ENCODE peak calls at places on chromosomes 13 and 19, in five cellular contexts. G is SK-N-SH, S is transverse colon, Z is esophagus muscularis mucosa, O is tibial nerve. A is an unnamed sample.

GRCh38 chr19:41421973-41422372 is 5.2 kb downstream of the B3GNT8 start:
- DNase-seq in Z (no peak), O (no peak), G (no peak), S (no peak), A (no peak)

GRCh38 chr13:47859129-47859528 is 141.9 kb downstream of the SUCLA2 start:
- DNase-seq in O (no peak), G (no peak), S (no peak), Z (no peak), A (no peak)

GRCh38 chr19:45163751-45164150 is 3.0 kb upstream of the NKPD1 start:
- DNase-seq in S (no peak), O (no peak), G (no peak), Z (no peak), A (no peak)

GRCh38 chr13:24252136-24252535 is 57.2 kb upstream of the C1QTNF9 start:
- DNase-seq in S (no peak), G (no peak), Z (no peak), O (no peak), A (no peak)

GRCh38 chr19:16380943-16381755 is 56.5 kb downstream of the KLF2 start:
- DNase-seq in O (no peak), S (no peak), G (no peak), Z (no peak), A (no peak)

GRCh38 chr13:46386996-46387851 is at the start of gene RUBCNL:
- DNase-seq in G (peak; percentile 74), O (no peak), S (peak; percentile 78), Z (no peak), A (peak; percentile 33)

GRCh38 chr19:2479556-2480194 is 3.7 kb downstream of the GADD45B start:
- DNase-seq in S (no peak), Z (no peak), G (no peak), O (no peak), A (no peak)

GRCh38 chr19:6718741-6719539 is 1.5 kb downstream of the C3 start:
- DNase-seq in S (no peak), O (no peak), G (peak; percentile 75), Z (no peak), A (peak; percentile 66)

GRCh38 chr19:55258476-55258827 is 365 bp downstream of the PPP6R1 start:
- DNase-seq in G (peak; percentile 87), O (no peak), S (no peak), Z (no peak), A (peak; percentile 91)

GRCh38 chr13:104140557-104140956 is 1074.3 kb upstream of the SLC10A2 start:
- DNase-seq in O (no peak), Z (no peak), S (no peak), G (no peak), A (no peak)

GRCh38 chr19:34962281-34962944 is 1.6 kb downstream of the ZNF792 start:
- DNase-seq in G (peak; percentile 72), S (no peak), Z (no peak), O (no peak), A (no peak)

GRCh38 chr13:38462605-38463004 is 113.0 kb downstream of the UFM1 start:
- DNase-seq in S (no peak), Z (no peak), G (no peak), O (no peak), A (no peak)

GRCh38 chr19:19021115-19021514 is 12.2 kb downstream of the SUGP2 start:
- DNase-seq in S (no peak), G (no peak), O (no peak), Z (no peak), A (no peak)

GRCh38 chr13:48161530-48162179 is 66.8 kb upstream of the MED4 start:
- DNase-seq in G (no peak), Z (no peak), S (peak; percentile 26), O (peak; percentile 29), A (peak; percentile 85)

GRCh38 chr19:1247747-1248453 is 483 bp upstream of the MIDN start:
- DNase-seq in S (peak; percentile 82), Z (no peak), G (peak; percentile 60), O (no peak), A (peak; percentile 87)

GRCh38 chr13:73334459-73334858 is 275.7 kb downstream of the KLF5 start:
- DNase-seq in O (no peak), G (no peak), S (no peak), Z (no peak), A (no peak)

GRCh38 chr19:18300930-18301717 is 19.7 kb upstream of the JUND start:
- DNase-seq in G (no peak), O (peak; percentile 58), S (peak; percentile 79), Z (no peak), A (peak; percentile 86)

GRCh38 chr19:11541238-11541637 is 2.6 kb downstream of the CNN1 start:
- DNase-seq in O (no peak), G (no peak), Z (no peak), S (no peak), A (no peak)

GRCh38 chr19:17192751-17193150 is 22.4 kb upstream of the USE1 start:
- DNase-seq in G (no peak), Z (no peak), O (no peak), S (no peak), A (no peak)

GRCh38 chr13:100428966-100429365 is 159.6 kb downstream of the GGACT start:
- DNase-seq in O (no peak), G (no peak), Z (no peak), S (no peak), A (no peak)

GRCh38 chr19:2461751-2462634 is 5.2 kb upstream of the LMNB2 start:
- DNase-seq in G (peak; percentile 92), S (peak; percentile 54), Z (no peak), O (no peak), A (peak; percentile 86)

GRCh38 chr19:4518345-4519171 is at the start of gene PLIN4:
- DNase-seq in S (peak; percentile 60), Z (no peak), O (no peak), G (no peak), A (no peak)

GRCh38 chr19:35268546-35269424 is at the start of gene USF2:
- DNase-seq in Z (no peak), G (peak; percentile 89), S (peak; percentile 80), O (no peak), A (peak; percentile 92)

GRCh38 chr13:77143325-77143907 is 116.5 kb upstream of the FBXL3 start:
- DNase-seq in G (no peak), S (no peak), O (no peak), Z (no peak), A (no peak)

GRCh38 chr13:32153056-32153455 is 121.5 kb downstream of the FRY start:
- DNase-seq in O (no peak), G (no peak), Z (no peak), S (no peak), A (no peak)

GRCh38 chr13:78700121-78700910 is 41.4 kb upstream of the OBI1 start:
- DNase-seq in O (no peak), Z (no peak), G (peak; percentile 19), S (no peak), A (no peak)

GRCh38 chr13:79079351-79079839 is 326.7 kb downstream of the RBM26 start:
- DNase-seq in S (no peak), O (no peak), Z (no peak), G (no peak), A (no peak)

GRCh38 chr13:58165617-58166016 is 534.1 kb downstream of the PCDH17 start:
- DNase-seq in S (no peak), G (no peak), O (no peak), Z (no peak), A (no peak)
- TF ChIP-seq EP300 in S (no peak), G (no peak), O (no peak), Z (no peak), A (no peak)

DNA sequence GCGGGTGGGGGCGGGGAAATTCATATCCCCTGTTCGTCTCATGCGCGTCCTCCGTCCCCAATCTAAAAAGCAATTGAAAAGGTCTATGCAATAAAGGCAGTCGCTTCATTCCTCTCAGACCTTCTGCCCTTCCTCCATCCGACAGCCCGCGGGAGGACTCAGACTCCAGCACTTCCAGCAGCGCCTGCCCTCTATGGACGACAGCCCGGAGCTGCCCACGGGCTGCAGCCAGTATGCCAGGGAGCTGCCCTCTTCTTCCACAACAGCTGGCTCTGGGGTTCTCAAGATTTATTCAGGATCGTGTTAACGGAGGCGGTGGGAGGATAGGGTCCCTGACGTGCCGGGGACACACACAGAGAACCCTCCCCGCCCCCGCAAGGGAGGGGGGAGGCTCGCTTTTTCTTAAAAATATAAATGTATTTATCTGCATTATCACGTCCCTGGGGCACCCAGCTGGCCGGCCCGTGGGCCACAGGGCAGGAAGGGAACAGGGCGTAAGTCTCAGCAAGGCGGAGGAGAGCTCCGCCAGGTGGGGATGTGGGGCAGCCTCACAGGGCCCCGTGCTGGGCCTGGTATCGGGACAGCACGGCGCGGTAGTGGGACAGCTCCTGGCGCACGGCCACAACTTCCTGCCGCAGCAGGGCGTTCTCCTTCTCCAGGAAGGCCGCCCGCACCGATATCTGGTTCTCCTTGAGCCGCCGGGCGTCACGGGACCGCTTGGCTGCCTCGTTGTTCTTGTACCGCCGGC is 6.7 kb downstream of the DBP start:
- DNase-seq in O (no peak), S (peak; percentile 82), Z (no peak), G (no peak), A (peak; percentile 80)
- H3K4me3 ChIP-seq in O (no peak overlapping the region), S (peak overlapping the region; percentile 17), Z (peak overlapping the region; percentile 38), G (no peak overlapping the region), A (no peak overlapping the region)

GRCh38 chr19:15298847-15299567 is 33.3 kb downstream of the BRD4 start:
- DNase-seq in Z (no peak), G (no peak), O (no peak), S (no peak), A (no peak)
- H3K4me1 ChIP-seq in Z (peaks cover 100% of the 10 kb centered on the region), G (peaks cover 49% of the 10 kb centered on the region), O (peaks cover 71% of the 10 kb centered on the region), S (peaks cover 96% of the 10 kb centered on the region), A (peaks cover 92% of the 10 kb centered on the region)

GRCh38 chr19:30310806-30311121 is 61.4 kb upstream of the ZNF536 start:
- DNase-seq in S (no peak), Z (no peak), G (no peak), O (no peak), A (no peak)

GRCh38 chr19:30311911-30312310 is 60.3 kb upstream of the ZNF536 start:
- DNase-seq in G (no peak), Z (no peak), O (no peak), S (no peak), A (no peak)

GRCh38 chr19:30307191-30307974 is 64.8 kb upstream of the ZNF536 start:
- DNase-seq in S (no peak), O (no peak), G (no peak), Z (no peak), A (no peak)

GRCh38 chr19:30312582-30313352 is 59.4 kb upstream of the ZNF536 start:
- DNase-seq in Z (no peak), O (peak; percentile 7), S (no peak), G (no peak), A (no peak)

GRCh38 chr19:30309983-30310805 is 62.0 kb upstream of the ZNF536 start:
- DNase-seq in S (no peak), O (no peak), Z (no peak), G (no peak), A (no peak)
- TF ChIP-seq EP300 in S (no peak), O (no peak), Z (no peak), G (no peak), A (no peak)

GRCh38 chr19:10433131-10433536 is 12.8 kb downstream of the PDE4A start:
- DNase-seq in Z (no peak), O (no peak), S (no peak), G (no peak), A (no peak)

GRCh38 chr19:10431254-10431942 is 11.1 kb downstream of the PDE4A start:
- DNase-seq in O (no peak), S (peak; percentile 61), Z (no peak), G (peak; percentile 46), A (peak; percentile 58)

GRCh38 chr19:10430505-10431253 is 10.3 kb downstream of the PDE4A start:
- DNase-seq in Z (no peak), O (no peak), S (peak; percentile 77), G (peak; percentile 76), A (peak; percentile 66)

GRCh38 chr19:10431943-10432735 is 11.8 kb downstream of the PDE4A start:
- DNase-seq in Z (no peak), O (no peak), G (peak; percentile 68), S (peak; percentile 86), A (peak; percentile 79)

GRCh38 chr19:10432736-10433130 is 12.4 kb downstream of the PDE4A start:
- DNase-seq in S (no peak), O (no peak), Z (no peak), G (no peak), A (no peak)
- H3K4me3 ChIP-seq in S (peak overlapping the region; percentile 77), O (peak overlapping the region; percentile 63), Z (peak overlapping the region; percentile 63), G (peak overlapping the region; percentile 33), A (peak overlapping the region; percentile 77)